ENCODE peak calls at places on chromosomes 11 and 22, in eight cellular contexts. G is HepG2, R is heart left ventricle, T is transverse colon, K is tibial nerve, L is upper lobe of left lung, U is body of pancreas, F is H1. Q is an unnamed sample.
A peak's percentile ranks its signal among the peaks of the same experiment; 100 is the strongest.

GRCh38 chr11:128235958-128236357 is 351.4 kb downstream of the ETS1 start:
- DNase-seq in G (no peak), R (no peak), T (no peak), K (no peak), L (no peak), U (peak; percentile 8), F (no peak), Q (peak; percentile 26)

GRCh38 chr11:94938399-94939055 is 34.8 kb downstream of the CWC15 start:
- DNase-seq in G (no peak), R (peak; percentile 84), T (no peak), K (peak; percentile 53), L (no peak), U (peak; percentile 64), F (no peak), Q (no peak)

GRCh38 chr11:18727499-18728236 is 1.7 kb upstream of the IGSF22 start:
- DNase-seq in G (peak; percentile 48), R (no peak), T (peak; percentile 39), K (no peak), L (no peak), U (peak; percentile 34), F (no peak), Q (peak; percentile 62)

GRCh38 chr11:269146-269890 is 8.9 kb upstream of the NLRP6 start:
- DNase-seq in G (peak; percentile 21), R (no peak), T (no peak), K (no peak), L (no peak), U (peak; percentile 44), F (no peak), Q (no peak)

GRCh38 chr11:128336203-128336602 is 251.2 kb downstream of the ETS1 start:
- DNase-seq in G (peak; percentile 44), R (peak; percentile 49), T (peak; percentile 26), K (peak; percentile 20), L (peak; percentile 24), U (peak; percentile 22), F (no peak), Q (peak; percentile 38)

GRCh38 chr11:12503886-12504285 is 126.5 kb downstream of the PARVA start:
- DNase-seq in G (no peak), R (no peak), T (no peak), K (no peak), L (no peak), U (no peak), F (no peak), Q (no peak)

GRCh38 chr11:128695539-128696221 is 1.8 kb downstream of the FLI1 start:
- DNase-seq in G (no peak), R (no peak), T (peak; percentile 54), K (no peak), L (no peak), U (peak; percentile 80), F (no peak), Q (no peak)

GRCh38 chr22:29397791-29398190 is 9.4 kb upstream of the AP1B1 start:
- DNase-seq in G (no peak), R (no peak), T (no peak), K (no peak), L (no peak), U (no peak), F (no peak), Q (no peak)

GRCh38 chr11:125289419-125290088 is 125.0 kb downstream of the PKNOX2 start:
- DNase-seq in G (no peak), R (no peak), T (no peak), K (no peak), L (no peak), U (no peak), F (no peak), Q (no peak)

GRCh38 chr11:76617553-76618265 is 52.8 kb downstream of the LRRC32 start:
- DNase-seq in G (no peak), R (peak; percentile 7), T (no peak), K (no peak), L (no peak), U (no peak), F (no peak), Q (peak; percentile 10)

GRCh38 chr11:63670738-63671321 is 346 bp downstream of the ATL3 start:
- DNase-seq in G (no peak), R (peak; percentile 66), T (peak; percentile 78), K (peak; percentile 28), L (peak; percentile 93), U (peak; percentile 64), F (no peak), Q (peak; percentile 64)

GRCh38 chr11:71272161-71272560 is 19.8 kb upstream of the SHANK2 start:
- DNase-seq in G (no peak), R (no peak), T (no peak), K (no peak), L (no peak), U (no peak), F (no peak), Q (no peak)

GRCh38 chr22:49291169-49291568 is 536.5 kb downstream of the BRD1 start:
- DNase-seq in G (no peak), R (peak; percentile 10), T (no peak), K (no peak), L (no peak), U (no peak), F (no peak), Q (no peak)

DNA sequence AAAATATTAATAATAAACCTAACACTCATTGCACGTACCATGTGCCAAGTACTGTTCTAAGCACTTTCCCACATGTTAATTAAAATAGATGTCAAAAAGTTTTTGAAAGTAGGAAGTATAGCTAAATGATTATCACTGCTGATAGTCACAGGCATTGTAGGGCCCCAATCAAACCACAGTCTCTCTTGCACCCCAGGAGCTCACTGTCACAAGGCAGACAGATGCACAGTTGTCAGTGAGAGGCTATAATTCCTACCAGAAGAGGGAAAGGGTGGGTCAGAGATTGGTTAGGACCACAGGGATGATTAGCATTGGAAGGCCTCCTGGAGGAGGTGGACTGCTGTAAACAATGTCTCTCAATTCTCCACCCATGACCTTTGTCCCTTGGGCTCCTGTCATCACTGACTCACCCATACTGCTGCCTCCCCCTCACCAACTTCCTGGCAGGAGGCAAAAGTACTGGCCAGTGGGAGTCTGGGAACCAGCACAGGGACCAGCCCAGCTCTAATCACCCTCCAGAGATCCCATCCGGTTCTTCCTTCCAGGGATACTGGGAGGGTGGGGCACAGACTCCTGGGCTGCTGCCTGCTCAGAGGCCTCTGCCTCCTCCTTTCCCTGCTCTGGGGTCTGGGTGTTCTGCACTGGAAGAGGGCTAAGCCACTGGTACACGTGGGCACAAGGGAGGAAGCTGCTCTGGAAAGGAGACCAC is 1.1 kb upstream of the POLD4 start:
- DNase-seq in G (peak; percentile 97), R (peak; percentile 69), T (peak; percentile 90), K (no peak), L (no peak), U (peak; percentile 86), F (no peak), Q (peak; percentile 78)
- H3K4me3 ChIP-seq in G (peak overlapping the region; percentile 68), R (peak overlapping the region; percentile 81), T (no peak overlapping the region), K (no peak overlapping the region), L (peak overlapping the region; percentile 73), U (no peak overlapping the region), F (peak overlapping the region; percentile 51), Q (peak overlapping the region; percentile 61)

DNA sequence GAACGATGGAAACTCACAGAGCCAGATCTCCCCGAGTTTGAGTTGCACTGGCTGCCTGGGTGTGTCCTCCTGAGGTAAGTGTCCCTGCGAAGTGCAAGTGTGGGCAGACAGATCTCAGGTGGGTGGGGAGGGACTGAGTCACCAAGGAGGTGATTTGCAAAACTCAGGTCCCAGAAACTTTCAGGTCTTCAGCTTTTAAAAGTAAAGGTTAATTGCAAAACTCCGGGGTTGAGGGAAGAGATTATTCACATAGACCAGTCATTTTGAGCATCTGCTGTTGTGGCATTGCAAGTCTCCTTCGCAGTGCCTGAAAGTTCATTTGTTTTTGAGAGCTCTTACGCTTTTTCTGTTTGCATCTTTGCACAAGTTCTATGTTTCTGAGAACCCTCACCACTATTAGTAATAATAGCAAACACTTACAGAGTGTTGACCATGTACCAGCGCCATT is 7.1 kb downstream of the CD44 start:
- DNase-seq in G (no peak), R (no peak), T (peak; percentile 50), K (no peak), L (no peak), U (no peak), F (no peak), Q (no peak)
- TF ChIP-seq POLR2A in G (no peak), R (no peak), T (no peak), K (no peak), L (no peak), U (no peak), F (no peak), Q (no peak)

DNA sequence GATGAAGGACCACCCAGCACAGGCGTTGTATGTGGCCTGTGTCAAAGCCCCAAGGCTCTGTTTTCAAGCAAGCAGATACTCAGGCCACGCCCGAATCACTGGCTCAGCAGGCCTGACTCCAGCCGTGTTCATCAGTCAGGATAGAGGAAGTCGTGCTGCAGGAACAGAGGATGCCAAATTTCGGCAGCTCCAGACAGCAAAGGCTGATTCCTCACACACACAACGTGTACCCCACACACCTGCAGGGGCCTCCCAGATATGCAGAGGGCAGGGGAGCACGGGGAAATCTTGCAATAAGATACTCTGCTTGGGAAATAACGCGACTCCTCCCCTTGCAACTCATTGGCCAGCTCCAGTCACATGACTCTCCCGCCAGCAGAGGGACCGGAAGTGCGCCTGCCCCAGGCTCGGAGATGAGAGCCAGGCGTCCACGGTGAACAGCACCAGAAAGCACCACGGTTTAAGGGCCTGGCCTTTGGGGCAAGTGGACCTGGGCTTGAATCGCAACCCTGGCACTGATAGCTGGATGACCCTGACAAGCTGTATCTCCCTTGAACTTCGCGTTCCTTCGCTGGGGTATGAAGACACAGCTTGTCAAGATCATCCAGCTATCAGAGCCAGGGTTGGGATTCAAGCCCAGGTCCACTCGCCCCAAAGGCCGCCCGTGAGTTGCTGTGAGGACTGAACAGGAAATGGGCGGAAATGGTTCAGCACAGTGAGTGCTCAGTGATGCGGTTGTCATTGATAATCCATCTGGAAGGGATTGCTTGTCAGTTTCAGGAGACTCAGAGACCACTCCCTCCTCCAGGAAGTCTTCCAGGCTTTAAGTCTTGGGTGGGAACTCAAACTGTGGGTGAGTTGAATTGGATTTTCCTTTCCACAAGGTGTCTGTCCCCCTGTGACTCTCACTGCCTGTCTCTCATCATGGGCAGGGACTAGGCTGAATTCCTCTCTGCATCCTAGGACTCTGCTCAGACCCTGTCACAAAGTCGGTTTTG is 88.5 kb downstream of the MYEOV start:
- DNase-seq in G (no peak), R (peak; percentile 52), T (peak; percentile 32), K (peak; percentile 15), L (no peak), U (peak; percentile 34), F (no peak), Q (no peak)
- H3K4me3 ChIP-seq in G (no peak overlapping the region), R (peak overlapping the region; percentile 16), T (no peak overlapping the region), K (no peak overlapping the region), L (no peak overlapping the region), U (no peak overlapping the region), F (no peak overlapping the region), Q (no peak overlapping the region)

GRCh38 chr11:114218508-114218907 is 77.7 kb upstream of the NNMT start:
- DNase-seq in G (no peak), R (no peak), T (no peak), K (no peak), L (no peak), U (no peak), F (no peak), Q (no peak)

GRCh38 chr11:114213622-114214021 is 82.6 kb upstream of the NNMT start:
- DNase-seq in G (no peak), R (no peak), T (no peak), K (no peak), L (no peak), U (no peak), F (no peak), Q (no peak)

GRCh38 chr11:114216804-114217195 is 79.4 kb upstream of the NNMT start:
- DNase-seq in G (no peak), R (no peak), T (no peak), K (no peak), L (no peak), U (no peak), F (no peak), Q (no peak)

GRCh38 chr11:114215871-114216803 is 80.1 kb upstream of the NNMT start:
- DNase-seq in G (no peak), R (peak; percentile 57), T (no peak), K (no peak), L (no peak), U (no peak), F (no peak), Q (no peak)

GRCh38 chr11:114215428-114215827 is 80.8 kb upstream of the NNMT start:
- DNase-seq in G (no peak), R (no peak), T (no peak), K (no peak), L (no peak), U (no peak), F (no peak), Q (no peak)
- TF ChIP-seq POLR2A in G (no peak), R (no peak), T (no peak), K (no peak), L (no peak), U (no peak), F (no peak), Q (no peak)

Q was measured in ovary.